ENCODE peak calls at places on chromosomes 4 and X, in seven cellular contexts. W is GM23338, L is neuronal stem cell, D is IMR-90, S is H9, V is GM23248, J is mammary epithelial cell. T is an unnamed sample. For H3K4me1, the result is how much of the 10 kb centered on the place peaks cover.

GRCh38 chr4:87896020-87896621 is 63.4 kb downstream of the MEPE start:
- DNase-seq in W (peak), L (no peak), D (peak), S (peak), V (peak), J (peak), T (peak)

GRCh38 chr4:146585761-146586333 is 52.8 kb upstream of the POU4F2 start:
- DNase-seq in W (peak), L (no peak), D (peak), S (no peak), V (peak), J (peak), T (peak)

GRCh38 chrX:39204945-39205344 is 403.7 kb downstream of the MID1IP1 start:
- DNase-seq in W (no peak), L (no peak), D (no peak), S (no peak), V (no peak), J (no peak), T (no peak)

GRCh38 chrX:116667346-116667745 is 204.6 kb upstream of the CT83 start:
- DNase-seq in W (peak), L (no peak), D (no peak), S (no peak), V (no peak), J (no peak), T (no peak)

GRCh38 chrX:4830880-4831557 is 1117.6 kb upstream of the PRKX start:
- DNase-seq in W (no peak), L (no peak), D (no peak), S (no peak), V (no peak), J (peak), T (peak)

GRCh38 chr4:30600246-30600645 is 119.9 kb upstream of the PCDH7 start:
- DNase-seq in W (peak), L (peak), D (no peak), S (no peak), V (peak), J (peak), T (peak)

GRCh38 chrX:102659790-102660757 is 8.8 kb downstream of the GPRASP1 start:
- DNase-seq in W (peak), L (peak), D (peak), S (peak), V (peak), J (no peak), T (peak)

GRCh38 chrX:133151320-133151719 is 54.4 kb upstream of the USP26 start:
- DNase-seq in W (no peak), L (no peak), D (no peak), S (no peak), V (peak), J (peak), T (no peak)

GRCh38 chr4:75180790-75181776 is 248.2 kb downstream of the PARM1 start:
- DNase-seq in W (peak), L (no peak), D (no peak), S (peak), V (peak), J (no peak), T (no peak)

GRCh38 chr4:94305468-94306225 is 37.0 kb downstream of the HPGDS start:
- DNase-seq in W (no peak), L (no peak), D (peak), S (no peak), V (no peak), J (no peak), T (no peak)

GRCh38 chr4:7741946-7742806 is 197.5 kb downstream of the AFAP1 start:
- DNase-seq in W (no peak), L (no peak), D (no peak), S (no peak), V (no peak), J (no peak), T (no peak)

GRCh38 chr4:182465114-182465513 is 221.9 kb downstream of the TENM3 start:
- DNase-seq in W (no peak), L (no peak), D (no peak), S (no peak), V (no peak), J (no peak), T (no peak)

GRCh38 chrX:21926527-21927278 is 13.8 kb upstream of the SMS start:
- DNase-seq in W (peak), L (no peak), D (peak), S (no peak), V (peak), J (peak), T (peak)

GRCh38 chr4:65599335-65599734 is 71.0 kb downstream of the EPHA5 start:
- DNase-seq in W (no peak), L (no peak), D (peak), S (no peak), V (no peak), J (peak), T (no peak)

GRCh38 chr4:53635697-53636483 is 44.6 kb upstream of the LNX1 start:
- DNase-seq in W (no peak), L (no peak), D (no peak), S (no peak), V (no peak), J (no peak), T (no peak)

GRCh38 chr4:82901129-82901718 is 689 bp downstream of the THAP9 start:
- DNase-seq in W (no peak), L (no peak), D (no peak), S (no peak), V (no peak), J (no peak), T (no peak)

GRCh38 chr4:91448668-91449330 is 855.0 kb upstream of the GRID2 start:
- DNase-seq in W (peak), L (no peak), D (no peak), S (no peak), V (peak), J (peak), T (peak)

GRCh38 chrX:114152130-114152529 is 431.8 kb upstream of the HTR2C start:
- DNase-seq in W (no peak), L (no peak), D (no peak), S (no peak), V (peak), J (peak), T (peak)

GRCh38 chrX:18272222-18272621 is 51.5 kb upstream of the BEND2 start:
- DNase-seq in W (no peak), L (no peak), D (no peak), S (no peak), V (no peak), J (no peak), T (no peak)

GRCh38 chr4:2489081-2489805 is 20.3 kb downstream of the RNF4 start:
- DNase-seq in W (peak), L (no peak), D (no peak), S (no peak), V (no peak), J (no peak), T (no peak)

GRCh38 chrX:68490644-68491043 is 8.2 kb upstream of the YIPF6 start:
- DNase-seq in W (peak), L (no peak), D (peak), S (no peak), V (peak), J (peak), T (no peak)

GRCh38 chr4:52704676-52705075 is 45.6 kb upstream of the USP46 start:
- DNase-seq in W (no peak), L (no peak), D (no peak), S (no peak), V (no peak), J (no peak), T (no peak)

GRCh38 chr4:155738548-155738947 is 20.3 kb upstream of the GUCY1B1 start:
- DNase-seq in W (no peak), L (no peak), D (peak), S (no peak), V (peak), J (no peak), T (peak)

GRCh38 chr4:973431-974397 is at the start of gene DGKQ:
- DNase-seq in W (peak), L (peak), D (peak), S (peak), V (peak), J (peak), T (peak)

GRCh38 chr4:145732001-145732400 is 52.1 kb downstream of the C4orf51 start:
- DNase-seq in W (peak), L (no peak), D (no peak), S (no peak), V (no peak), J (no peak), T (no peak)

GRCh38 chrX:16604300-16604699 is 45.7 kb upstream of the S100G start:
- DNase-seq in W (no peak), L (no peak), D (no peak), S (no peak), V (no peak), J (no peak), T (no peak)

GRCh38 chr4:167025651-167026050 is 208.6 kb downstream of the SPOCK3 start:
- DNase-seq in W (no peak), L (no peak), D (no peak), S (no peak), V (no peak), J (peak), T (no peak)

GRCh38 chr4:17787315-17787714 is 5.9 kb upstream of the FAM184B start:
- DNase-seq in W (no peak), L (no peak), D (peak), S (no peak), V (peak), J (peak), T (peak)

GRCh38 chr4:30429813-30430466 is 290.2 kb upstream of the PCDH7 start:
- DNase-seq in W (no peak), L (no peak), D (peak), S (no peak), V (peak), J (peak), T (peak)

GRCh38 chr4:41882622-41883347 is 52.4 kb upstream of the TMEM33 start:
- DNase-seq in W (peak), L (no peak), D (peak), S (peak), V (peak), J (peak), T (peak)

GRCh38 chrX:17932781-17933180 is 71.7 kb upstream of the RAI2 start:
- DNase-seq in W (no peak), L (no peak), D (no peak), S (no peak), V (no peak), J (no peak), T (no peak)

GRCh38 chr4:118345813-118346212 is 7.0 kb downstream of the PRSS12 start:
- DNase-seq in W (no peak), L (no peak), D (peak), S (no peak), V (peak), J (peak), T (no peak)

GRCh38 chr4:138062929-138063328 is 179.2 kb downstream of the SLC7A11 start:
- DNase-seq in W (peak), L (no peak), D (peak), S (peak), V (peak), J (peak), T (peak)
- H2AFZ ChIP-seq in W (peak), L (peak), D (peak), S (no peak), V (peak), J (peak), T (peak)

DNA sequence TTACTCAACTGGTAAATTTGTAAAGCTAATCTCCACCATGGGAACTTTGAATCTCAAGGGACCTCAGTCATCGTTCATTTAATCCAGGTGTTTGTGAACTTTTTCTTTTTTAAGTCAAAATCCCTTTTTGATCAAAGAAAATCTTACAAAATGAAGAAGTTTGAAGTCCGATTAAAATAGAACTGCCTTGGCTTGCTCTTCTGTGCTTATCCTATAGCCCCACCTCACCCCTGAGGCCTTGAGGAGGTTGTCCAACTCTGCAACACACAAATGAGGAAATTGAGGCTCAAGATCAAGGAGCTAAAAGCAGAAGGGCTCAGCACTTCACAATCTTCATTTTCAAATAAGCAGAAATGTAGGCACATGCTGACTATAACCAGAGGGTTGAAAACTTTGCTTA is 240.3 kb upstream of the SFRP2 start:
- DNase-seq in W (no peak), L (no peak), D (no peak), S (no peak), V (no peak), J (no peak), T (no peak)
- H3K4me1 ChIP-seq in W (under half), L (under half), D (under half), S (under half), V (under half), J (under half), T (under half)

GRCh38 chrX:109818921-109819320 is 85.9 kb upstream of the ACSL4 start:
- DNase-seq in W (no peak), L (no peak), D (no peak), S (no peak), V (no peak), J (no peak), T (peak)

GRCh38 chrX:109826954-109827708 is 94.1 kb upstream of the ACSL4 start:
- DNase-seq in W (peak), L (no peak), D (peak), S (no peak), V (peak), J (peak), T (peak)

GRCh38 chrX:109827772-109828171 is 94.7 kb upstream of the ACSL4 start:
- DNase-seq in W (no peak), L (no peak), D (no peak), S (no peak), V (no peak), J (no peak), T (no peak)

DNA sequence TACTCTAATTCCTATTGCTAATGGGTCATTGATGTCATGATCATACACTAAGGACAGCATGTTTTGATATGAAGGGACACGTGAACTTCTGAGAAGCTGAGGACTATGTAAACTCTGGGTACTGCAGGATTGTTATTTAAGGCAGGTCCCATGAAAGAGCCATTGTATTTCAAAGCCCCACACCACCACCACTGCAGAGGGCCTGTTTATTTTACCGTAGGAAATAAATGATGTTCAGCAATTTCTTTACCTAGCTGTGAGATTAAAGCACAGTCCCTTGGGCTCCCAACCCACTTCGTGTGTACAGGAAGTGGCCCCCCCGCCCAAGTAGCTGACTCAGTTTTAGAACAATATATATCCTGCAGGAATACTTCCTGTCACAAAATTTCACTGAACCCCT is 89.8 kb upstream of the ACSL4 start:
- DNase-seq in W (no peak), L (no peak), D (no peak), S (no peak), V (no peak), J (no peak), T (peak)
- H2AFZ ChIP-seq in W (peak), L (peak), D (no peak), S (no peak), V (no peak), J (peak), T (no peak)

GRCh38 chr4:128823025-128823661 is 13.6 kb downstream of the JADE1 start:
- DNase-seq in W (no peak), L (no peak), D (peak), S (no peak), V (peak), J (peak), T (peak)
- H3K4me1 ChIP-seq in W (half or more), L (under half), D (under half), S (under half), V (half or more), J (under half), T (under half)

DNA sequence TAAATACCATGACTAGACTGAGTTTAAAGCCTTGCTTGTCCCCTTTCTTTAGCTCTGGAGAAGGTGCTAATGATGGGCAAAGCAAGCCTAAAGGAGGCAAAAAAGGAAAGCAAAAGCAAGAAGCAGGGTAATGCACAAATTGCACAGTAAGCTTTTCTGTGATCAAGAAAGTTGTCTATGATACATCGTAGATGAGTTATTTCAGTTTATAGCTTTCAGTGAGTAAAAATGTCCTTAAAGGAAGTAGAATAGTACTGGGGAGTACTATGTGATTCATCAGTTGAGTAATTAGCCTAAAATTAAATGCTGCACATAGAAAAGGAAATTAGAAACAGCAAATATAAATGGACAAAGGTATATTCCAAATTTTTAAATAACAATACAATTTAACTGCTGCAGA is 50.2 kb upstream of the PDE5A start:
- DNase-seq in W (no peak), L (no peak), D (peak), S (no peak), V (peak), J (no peak), T (peak)
- H2AFZ ChIP-seq in W (no peak), L (peak), D (no peak), S (no peak), V (peak), J (no peak), T (no peak)

DNA sequence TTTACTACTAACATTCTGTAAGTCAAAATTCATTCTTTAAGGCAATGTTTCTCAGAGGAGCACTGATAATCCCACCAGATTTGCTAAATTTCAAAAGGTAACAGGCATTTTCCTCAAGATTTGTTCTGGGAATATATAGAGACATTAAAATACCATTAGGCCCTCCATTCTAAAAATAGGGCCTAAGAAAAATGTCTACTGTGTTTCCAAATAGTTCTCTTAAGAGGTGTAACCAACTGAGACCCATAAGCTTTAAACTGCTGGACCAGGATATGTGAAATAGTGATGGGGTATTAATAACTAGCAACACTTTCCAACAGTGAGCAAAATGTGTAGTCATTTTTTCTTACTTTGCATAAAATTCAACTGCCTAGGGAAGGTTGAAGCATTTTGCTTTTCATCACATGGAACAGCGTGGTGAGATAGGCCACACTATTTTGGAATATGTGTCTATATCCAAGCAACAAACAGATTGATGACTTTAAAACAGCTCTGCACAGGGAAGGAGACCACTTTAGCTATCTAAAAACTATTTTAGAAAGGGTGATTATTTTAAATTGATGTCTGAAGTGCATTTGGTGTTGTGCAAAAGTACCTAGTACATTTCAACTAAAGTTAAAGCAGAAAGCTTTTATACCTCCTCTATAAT is 89.9 kb downstream of the CORIN start:
- DNase-seq in W (no peak), L (no peak), D (no peak), S (no peak), V (no peak), J (no peak), T (no peak)
- H3K4me1 ChIP-seq in W (under half), L (under half), D (under half), S (under half), V (under half), J (under half), T (under half)

GRCh38 chr4:138115053-138115452 is 127.1 kb downstream of the SLC7A11 start:
- DNase-seq in W (no peak), L (no peak), D (no peak), S (no peak), V (no peak), J (no peak), T (no peak)
- H2AFZ ChIP-seq in W (peak), L (peak), D (no peak), S (peak), V (peak), J (peak), T (no peak)

GRCh38 chrX:13007519-13008188 is 32.7 kb downstream of the TMSB4X start:
- DNase-seq in W (no peak), L (no peak), D (peak), S (no peak), V (peak), J (peak), T (peak)
- H3K4me1 ChIP-seq in W (under half), L (under half), D (under half), S (under half), V (under half), J (half or more), T (under half)

GRCh38 chr4:105896461-105896939 is 1.2 kb downstream of the NPNT start:
- DNase-seq in W (peak), L (no peak), D (no peak), S (peak), V (no peak), J (no peak), T (no peak)

GRCh38 chr4:105894570-105895323 is 524 bp upstream of the NPNT start:
- DNase-seq in W (peak), L (peak), D (no peak), S (peak), V (peak), J (peak), T (peak)

GRCh38 chr4:105895324-105895608 is at the start of gene NPNT:
- DNase-seq in W (peak), L (no peak), D (no peak), S (peak), V (no peak), J (no peak), T (no peak)

GRCh38 chr4:105895609-105896460 is 564 bp downstream of the NPNT start:
- DNase-seq in W (peak), L (peak), D (no peak), S (peak), V (peak), J (peak), T (peak)

DNA sequence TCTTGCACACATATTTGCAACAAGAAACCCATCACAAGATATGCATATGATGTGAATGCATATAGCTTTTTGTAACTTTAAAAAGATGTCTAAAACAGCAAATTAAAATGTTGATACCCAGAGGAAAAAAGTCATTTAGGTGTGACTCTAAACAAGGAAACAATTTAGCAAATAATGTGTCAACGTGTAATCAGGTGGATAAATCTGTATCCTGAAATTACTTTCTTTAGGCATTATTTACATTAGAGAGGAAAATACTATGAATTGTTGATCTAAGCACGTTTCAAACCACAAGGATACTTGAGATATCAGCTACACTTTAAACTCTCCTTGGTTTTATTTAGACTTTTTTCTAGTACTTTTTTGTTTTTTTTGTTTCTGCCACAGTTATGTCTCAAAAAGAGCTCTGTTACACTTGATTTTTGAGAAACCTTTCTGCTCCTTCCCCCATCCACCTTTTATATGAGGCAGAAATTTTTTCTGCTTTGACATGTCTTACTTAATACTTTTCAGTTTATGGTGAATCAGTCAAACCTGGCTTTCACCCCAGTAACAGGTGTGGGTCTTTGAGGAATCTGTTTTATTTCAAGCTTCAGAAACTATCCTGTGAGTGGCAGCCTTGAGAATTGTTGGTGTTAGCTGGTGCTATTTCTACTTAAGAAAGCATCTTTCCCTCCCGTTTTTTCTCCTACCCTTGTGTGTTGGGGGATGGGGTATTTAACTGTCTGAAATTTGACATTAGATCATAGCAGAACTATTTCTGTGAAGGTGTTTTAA is 1.9 kb downstream of the NPNT start:
- DNase-seq in W (peak), L (no peak), D (no peak), S (no peak), V (no peak), J (peak), T (no peak)
- H2AFZ ChIP-seq in W (no peak), L (no peak), D (no peak), S (no peak), V (no peak), J (no peak), T (no peak)

T was measured in fibroblast of lung.